ENCODE peak calls at places on chromosome 16, in ten cellular contexts. Y is prostate gland, M is breast epithelium, G is adrenal gland, S is transverse colon, O is body of pancreas, K is thoracic aorta, B is A549, N is lung, H is uterus. A is an unnamed sample. For H3K4me1, the result is how much of the 10 kb centered on the place peaks cover.

GRCh38 chr16:55588799-55589198 is 22.3 kb downstream of the CAPNS2 start:
- DNase-seq in Y (no peak), B (no peak), G (no peak), S (no peak), H (no peak), O (no peak), K (no peak), N (no peak), M (no peak), A (no peak)

GRCh38 chr16:77723108-77723514 is 797 bp downstream of the NUDT7 start:
- DNase-seq in S (peak), N (no peak), H (peak), Y (no peak), K (no peak), G (peak), O (peak), B (no peak), M (no peak), A (no peak)

GRCh38 chr16:52634101-52634500 is 87.2 kb upstream of the TOX3 start:
- DNase-seq in H (no peak), O (no peak), N (no peak), M (no peak), G (no peak), Y (no peak), B (no peak), K (no peak), S (no peak), A (no peak)

GRCh38 chr16:85372627-85373372 is 240.3 kb upstream of the GSE1 start:
- DNase-seq in K (peak), G (peak), B (peak), H (no peak), N (no peak), S (no peak), M (no peak), Y (no peak), O (no peak), A (peak)

GRCh38 chr16:85908889-85909584 is 10.1 kb downstream of the IRF8 start:
- DNase-seq in O (no peak), Y (no peak), B (no peak), G (no peak), S (no peak), M (no peak), H (no peak), K (no peak), N (no peak), A (no peak)

GRCh38 chr16:87686697-87687570 is 78.9 kb downstream of the KLHDC4 start:
- DNase-seq in N (no peak), B (no peak), M (no peak), O (no peak), G (no peak), S (no peak), H (no peak), K (no peak), Y (no peak), A (no peak)

GRCh38 chr16:70746040-70746707 is 54.8 kb downstream of the VAC14 start:
- DNase-seq in O (peak), G (peak), Y (peak), M (peak), N (peak), K (peak), H (peak), S (peak), B (peak), A (peak)

GRCh38 chr16:61926766-61927165 is 109.5 kb downstream of the CDH8 start:
- DNase-seq in H (no peak), O (no peak), S (no peak), K (no peak), N (no peak), M (no peak), G (no peak), B (no peak), Y (no peak), A (no peak)

GRCh38 chr16:75105306-75106061 is 11.1 kb downstream of the LDHD start:
- DNase-seq in S (peak), K (no peak), B (no peak), H (peak), G (peak), M (no peak), Y (no peak), N (no peak), O (no peak), A (no peak)

GRCh38 chr16:28098959-28099945 is 35.7 kb upstream of the GSG1L start:
- DNase-seq in O (no peak), B (no peak), G (no peak), Y (no peak), K (no peak), S (no peak), M (no peak), H (no peak), N (no peak), A (no peak)

GRCh38 chr16:84617068-84617630 is 729 bp downstream of the COTL1 start:
- DNase-seq in B (no peak), O (peak), Y (no peak), H (peak), N (no peak), M (no peak), G (no peak), K (no peak), S (peak), A (peak)

GRCh38 chr16:63617047-63617989 is 1504.5 kb downstream of the CDH11 start:
- DNase-seq in M (no peak), O (peak), Y (peak), B (peak), G (no peak), S (no peak), K (no peak), N (no peak), H (no peak), A (no peak)

GRCh38 chr16:10558746-10559641 is 21.4 kb downstream of the EMP2 start:
- DNase-seq in B (no peak), H (peak), S (peak), M (peak), G (peak), Y (peak), N (peak), K (peak), O (peak), A (peak)

GRCh38 chr16:11263737-11264136 is 5.4 kb downstream of the TNP2 start:
- DNase-seq in G (no peak), M (no peak), K (no peak), H (no peak), Y (no peak), O (no peak), N (no peak), B (no peak), S (no peak), A (no peak)

GRCh38 chr16:27491894-27492587 is 57.7 kb downstream of the GTF3C1 start:
- DNase-seq in M (no peak), H (no peak), O (no peak), N (no peak), Y (no peak), K (no peak), S (no peak), B (no peak), G (no peak), A (no peak)

GRCh38 chr16:56950881-56951771 is 10.6 kb upstream of the CETP start:
- DNase-seq in H (no peak), M (no peak), O (peak), G (peak), Y (peak), S (peak), B (peak), K (no peak), N (peak), A (no peak)

GRCh38 chr16:83310816-83311215 is 497.0 kb upstream of the HSBP1 start:
- DNase-seq in H (no peak), G (no peak), Y (no peak), N (no peak), M (no peak), S (no peak), B (no peak), O (no peak), K (no peak), A (no peak)

GRCh38 chr16:56547120-56547948 is 17.5 kb upstream of the MT4 start:
- DNase-seq in B (no peak), O (no peak), H (no peak), M (peak), N (no peak), Y (peak), G (peak), K (no peak), S (no peak), A (no peak)

GRCh38 chr16:88769617-88770458 is 15.2 kb downstream of the PIEZO1 start:
- DNase-seq in M (peak), O (peak), N (peak), K (no peak), S (peak), Y (peak), G (no peak), B (peak), H (no peak), A (no peak)

GRCh38 chr16:55929184-55929583 is 54.0 kb upstream of the CES5A start:
- DNase-seq in Y (no peak), B (no peak), O (no peak), M (no peak), H (no peak), S (no peak), K (no peak), G (no peak), N (no peak), A (no peak)

GRCh38 chr16:56910654-56911539 is 21.0 kb upstream of the HERPUD1 start:
- DNase-seq in B (no peak), M (no peak), O (no peak), Y (no peak), K (no peak), N (peak), S (peak), G (peak), H (no peak), A (no peak)

GRCh38 chr16:22027633-22028032 is 19.7 kb downstream of the MOSMO start:
- DNase-seq in M (no peak), N (no peak), Y (no peak), H (no peak), G (no peak), S (no peak), O (no peak), K (no peak), B (no peak), A (no peak)

GRCh38 chr16:30997000-30997886 is 12.2 kb downstream of the HSD3B7 start:
- DNase-seq in M (peak), Y (peak), S (peak), B (peak), H (peak), K (peak), G (peak), O (peak), N (peak), A (no peak)

GRCh38 chr16:27332105-27332504 is 18.3 kb downstream of the IL4R start:
- DNase-seq in O (no peak), N (no peak), M (no peak), S (no peak), Y (no peak), G (peak), B (no peak), K (no peak), H (peak), A (no peak)

GRCh38 chr16:87464691-87465300 is 28.0 kb downstream of the ZCCHC14 start:
- DNase-seq in S (peak), K (peak), G (peak), B (no peak), M (peak), N (peak), H (peak), Y (no peak), O (peak), A (peak)

GRCh38 chr16:12252616-12253015 is 276.1 kb downstream of the SNX29 start:
- DNase-seq in N (no peak), M (no peak), Y (no peak), O (no peak), G (no peak), S (no peak), H (no peak), B (no peak), K (no peak), A (no peak)

GRCh38 chr16:25264599-25264998 is 7.0 kb upstream of the ZKSCAN2 start:
- DNase-seq in N (no peak), K (no peak), Y (no peak), S (no peak), H (no peak), O (peak), M (no peak), B (no peak), G (no peak), A (no peak)

GRCh38 chr16:13923703-13924298 is 3.8 kb downstream of the ERCC4 start:
- DNase-seq in Y (no peak), G (no peak), M (no peak), B (peak), H (no peak), N (no peak), O (no peak), K (no peak), S (no peak), A (no peak)
- TF ChIP-seq CTCF in Y (peak), G (peak), M (peak), B (peak), H (peak), N (peak), O (peak), K (peak), S (peak), A (peak)

DNA sequence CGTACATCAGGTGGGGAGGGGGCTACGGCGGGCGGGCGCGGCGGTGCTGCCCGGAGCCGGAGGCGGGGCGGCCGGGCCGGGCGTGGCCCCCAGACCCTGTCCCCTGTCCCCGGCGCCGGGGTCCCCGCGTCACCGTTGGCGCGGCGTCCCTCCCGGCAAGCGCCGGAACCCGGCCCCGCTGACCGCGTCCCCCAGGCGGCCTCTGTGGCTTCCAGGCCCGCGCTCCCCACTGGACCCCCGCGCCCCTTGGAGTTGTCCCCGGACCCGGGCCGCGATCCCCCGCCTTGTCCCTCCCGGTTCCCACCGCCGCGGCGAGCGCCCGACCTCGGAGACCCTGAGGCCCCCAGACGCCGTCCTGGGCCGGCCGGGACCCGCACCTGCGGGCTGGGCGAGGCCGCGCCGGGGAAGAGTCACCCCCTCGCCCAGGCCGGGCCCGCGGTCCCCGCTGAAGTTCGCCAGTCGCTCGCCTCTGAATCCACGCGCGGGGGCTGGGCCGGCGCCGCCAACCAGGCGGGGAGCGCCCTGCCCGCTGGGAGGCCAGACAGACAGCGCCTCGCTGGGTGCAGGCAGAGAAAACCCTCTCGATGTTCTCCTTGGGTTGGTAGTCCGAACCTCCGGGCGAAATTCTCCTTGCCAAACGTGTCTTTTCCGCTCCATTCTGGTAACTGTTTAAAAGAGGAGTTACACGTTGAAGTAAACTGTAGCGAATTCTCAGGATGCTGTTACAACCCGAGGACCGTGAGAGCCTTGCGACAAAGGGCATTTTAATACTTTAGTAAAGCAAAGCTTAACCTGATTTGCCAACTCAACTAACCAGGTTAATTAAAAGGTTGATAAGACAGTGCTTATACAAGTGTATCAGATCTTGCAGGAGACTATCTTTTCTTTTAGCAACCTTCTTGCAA is 761 bp downstream of the GAN start:
- DNase-seq in B (peak), S (peak), N (peak), H (peak), Y (peak), M (peak), K (peak), G (peak), O (peak), A (peak)
- H3K27ac ChIP-seq in B (peak), S (peak), N (peak), H (peak), Y (peak), M (peak), K (peak), G (peak), O (peak), A (peak)

DNA sequence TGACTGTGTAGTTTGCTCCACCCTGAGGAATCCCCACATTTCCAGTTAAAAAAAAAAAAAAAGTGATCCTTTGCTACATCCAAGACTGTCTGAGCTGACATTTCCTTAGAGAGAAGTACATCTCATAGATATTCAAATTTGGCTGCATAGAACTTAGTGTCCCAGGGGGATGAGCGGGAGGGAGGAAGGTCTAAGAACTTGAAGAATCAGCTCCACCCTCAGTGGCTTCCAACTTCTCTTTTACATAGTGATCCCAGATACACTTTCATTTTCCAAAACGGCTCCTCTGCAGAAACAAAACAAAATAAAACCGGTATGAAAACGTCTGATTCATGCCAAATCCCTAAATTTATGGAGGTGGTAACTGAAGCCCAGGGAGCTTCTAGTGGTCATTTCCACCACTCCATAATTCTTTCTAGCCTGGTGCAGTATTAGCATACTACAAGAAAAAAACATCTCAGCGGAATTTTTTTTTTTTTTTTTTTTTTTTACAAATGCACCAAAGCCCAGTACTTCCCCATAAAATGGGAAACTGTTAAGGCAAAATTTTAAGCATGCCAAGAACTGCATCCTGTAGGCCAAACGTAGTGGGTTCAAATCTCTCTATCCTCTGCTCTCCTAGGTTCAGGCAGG is 29.4 kb downstream of the MAF start:
- DNase-seq in G (no peak), M (no peak), S (no peak), H (peak), Y (no peak), O (no peak), N (no peak), K (no peak), B (no peak), A (no peak)
- H3K4me1 ChIP-seq in G (under half), M (under half), S (under half), H (under half), Y (under half), O (under half), N (under half), K (under half), B (under half), A (under half)

GRCh38 chr16:29727452-29727851 is 18.3 kb downstream of the C16orf54 start:
- DNase-seq in N (no peak), H (no peak), G (no peak), M (no peak), S (no peak), O (no peak), Y (no peak), K (no peak), B (no peak), A (no peak)
- TF ChIP-seq CTCF in N (no peak), H (no peak), G (no peak), M (no peak), S (no peak), O (no peak), Y (no peak), K (no peak), B (no peak), A (no peak)

GRCh38 chr16:66904846-66905632 is 13.6 kb downstream of the CDH16 start:
- DNase-seq in O (no peak), M (no peak), S (no peak), N (no peak), Y (no peak), K (no peak), G (no peak), B (no peak), H (no peak), A (no peak)

GRCh38 chr16:66908762-66909559 is 9.7 kb downstream of the CDH16 start:
- DNase-seq in N (no peak), S (no peak), Y (no peak), O (no peak), K (no peak), G (no peak), H (no peak), M (no peak), B (no peak), A (no peak)

GRCh38 chr16:66908116-66908515 is 10.6 kb downstream of the CDH16 start:
- DNase-seq in O (no peak), K (no peak), S (no peak), H (no peak), N (no peak), G (no peak), B (no peak), M (no peak), Y (no peak), A (no peak)

GRCh38 chr16:66905633-66906539 is 12.8 kb downstream of the CDH16 start:
- DNase-seq in S (peak), N (no peak), O (peak), M (no peak), Y (no peak), B (no peak), H (no peak), G (peak), K (no peak), A (no peak)

GRCh38 chr16:66906916-66907836 is 11.5 kb downstream of the CDH16 start:
- DNase-seq in H (no peak), B (no peak), O (no peak), S (no peak), N (no peak), M (no peak), K (no peak), G (no peak), Y (no peak), A (no peak)
- H3K27ac ChIP-seq in H (peak), B (no peak), O (no peak), S (no peak), N (no peak), M (peak), K (no peak), G (no peak), Y (no peak), A (no peak)

DNA sequence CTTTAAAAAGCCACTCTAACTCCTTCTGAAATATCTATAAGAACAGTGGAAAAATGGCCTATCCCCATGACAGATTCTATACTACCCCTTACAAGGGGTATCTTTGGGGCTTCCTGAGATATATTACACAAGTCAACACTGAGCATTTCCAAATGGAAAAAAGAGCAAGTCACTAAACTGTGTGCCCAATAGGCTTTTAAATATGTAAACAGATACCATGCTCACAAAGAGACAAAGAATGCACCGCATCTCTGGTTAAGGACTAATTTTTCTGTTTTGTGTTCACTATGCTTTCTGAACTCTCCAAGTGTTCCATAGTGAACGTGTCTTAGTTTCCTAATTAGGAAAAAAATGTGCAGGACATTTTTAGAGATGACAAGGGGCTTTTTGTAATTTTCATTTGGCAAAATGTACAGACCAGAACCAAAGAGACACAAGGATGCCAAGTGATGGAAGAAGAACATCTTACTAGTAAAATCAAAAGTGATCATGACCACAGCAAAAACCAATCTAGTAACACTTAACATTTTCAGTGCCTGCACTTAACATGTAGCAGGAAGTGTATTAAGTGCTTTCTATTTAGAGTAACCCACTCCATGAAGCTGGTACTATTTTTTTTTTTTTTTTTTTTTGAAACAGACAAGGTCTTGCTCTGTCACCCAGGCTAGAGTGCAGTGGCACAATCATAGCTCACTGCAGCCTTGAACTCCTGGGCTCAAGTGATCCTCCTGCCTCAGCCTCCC is 21.5 kb downstream of the MYH11 start:
- DNase-seq in H (no peak), G (no peak), K (no peak), Y (no peak), B (no peak), N (no peak), S (no peak), M (no peak), O (no peak), A (no peak)
- H3K4me1 ChIP-seq in H (under half), G (under half), K (half or more), Y (under half), B (under half), N (under half), S (under half), M (under half), O (under half), A (half or more)

GRCh38 chr16:3690470-3690918 is 26.8 kb downstream of the TRAP1 start:
- DNase-seq in B (peak), K (peak), S (peak), G (peak), H (peak), O (peak), M (peak), Y (peak), N (peak), A (peak)
- TF ChIP-seq CTCF in B (peak), K (peak), S (peak), G (peak), H (peak), O (peak), M (peak), Y (peak), N (peak), A (peak)

A was measured in ascending aorta.